ENCODE peak calls at places on chromosomes 3 and 15, in eight cellular contexts. P, G, K, D, L, M, F and Q are unnamed samples.

GRCh38 chr3:16374047-16375019 is 109.3 kb downstream of the OXNAD1 start:
- DNase-seq in G (no peak), D (no peak), M (peak; percentile 36), F (no peak), K (no peak), P (no peak), L (peak; percentile 78), Q (no peak)

GRCh38 chr3:143119974-143120715 is 574 bp downstream of the CHST2 start:
- DNase-seq in M (no peak), L (peak; percentile 74), G (no peak), F (no peak), D (peak; percentile 10), K (peak; percentile 17), P (no peak), Q (peak; percentile 35)

GRCh38 chr15:62591842-62592838 is 427.1 kb upstream of the C2CD4B start:
- DNase-seq in F (no peak), M (no peak), G (no peak), K (no peak), L (no peak), P (no peak), D (peak; percentile 21), Q (no peak)

GRCh38 chr3:9229325-9229724 is 20.1 kb downstream of the SRGAP3 start:
- DNase-seq in L (no peak), K (no peak), F (no peak), P (no peak), M (no peak), D (peak; percentile 37), G (no peak), Q (no peak)

GRCh38 chr15:96333194-96334016 is 2.9 kb downstream of the NR2F2 start:
- DNase-seq in F (no peak), M (no peak), L (no peak), D (peak; percentile 49), P (no peak), K (peak; percentile 20), G (no peak), Q (peak; percentile 53)

GRCh38 chr3:86978111-86978528 is 12.8 kb downstream of the VGLL3 start:
- DNase-seq in D (peak; percentile 55), G (no peak), L (no peak), F (no peak), M (no peak), K (no peak), P (no peak), Q (no peak)

GRCh38 chr3:108406661-108407206 is 103.7 kb downstream of the MYH15 start:
- DNase-seq in P (no peak), M (no peak), K (peak; percentile 60), L (peak; percentile 33), G (no peak), D (peak; percentile 82), F (peak; percentile 52), Q (no peak)

GRCh38 chr3:139204756-139205155 is 139.1 kb upstream of the MRPS22 start:
- DNase-seq in K (no peak), M (no peak), D (peak; percentile 5), P (no peak), G (no peak), F (no peak), L (no peak), Q (no peak)

GRCh38 chr3:172675371-172676193 is 35.3 kb downstream of the NCEH1 start:
- DNase-seq in M (no peak), F (peak; percentile 26), L (no peak), K (no peak), D (peak; percentile 74), P (no peak), G (no peak), Q (no peak)

GRCh38 chr3:109275702-109276293 is 40.5 kb downstream of the DPPA2 start:
- DNase-seq in K (peak; percentile 14), L (no peak), P (peak; percentile 28), G (peak; percentile 50), D (peak; percentile 78), M (no peak), F (peak; percentile 44), Q (peak; percentile 69)

GRCh38 chr3:23594066-23594465 is 211.7 kb upstream of the UBE2E1 start:
- DNase-seq in M (no peak), D (peak; percentile 17), P (no peak), K (no peak), L (no peak), F (no peak), G (no peak), Q (no peak)

GRCh38 chr3:11774296-11774877 is 72.3 kb downstream of the TAMM41 start:
- DNase-seq in L (no peak), G (peak; percentile 39), D (peak; percentile 56), F (peak; percentile 45), K (peak; percentile 45), M (peak; percentile 37), P (peak; percentile 54), Q (peak; percentile 54)

GRCh38 chr3:172046268-172046915 is 7.0 kb downstream of the FNDC3B start:
- DNase-seq in M (no peak), F (no peak), L (no peak), D (no peak), P (no peak), G (no peak), K (no peak), Q (no peak)

GRCh38 chr3:156218353-156218744 is 98.0 kb downstream of the KCNAB1 start:
- DNase-seq in L (no peak), K (no peak), M (no peak), P (no peak), G (no peak), F (no peak), D (no peak), Q (no peak)

GRCh38 chr3:39383190-39383912 is at the start of gene SLC25A38:
- DNase-seq in P (peak; percentile 80), M (peak; percentile 84), F (peak; percentile 83), G (peak; percentile 93), L (peak; percentile 93), D (peak; percentile 91), K (peak; percentile 85), Q (peak; percentile 87)

GRCh38 chr3:12909710-12910109 is 68.3 kb upstream of the RPL32 start:
- DNase-seq in K (no peak), P (no peak), G (no peak), L (no peak), F (no peak), D (no peak), M (no peak), Q (no peak)

GRCh38 chr3:186643493-186643892 is 3.3 kb downstream of the FETUB start:
- DNase-seq in P (no peak), F (no peak), D (no peak), M (no peak), K (no peak), G (no peak), L (no peak), Q (no peak)

GRCh38 chr15:40770147-40770721 is 454 bp downstream of the C15orf62 start:
- DNase-seq in F (no peak), L (no peak), D (no peak), M (no peak), G (no peak), K (peak; percentile 51), P (peak; percentile 59), Q (no peak)
- H3K4me3 ChIP-seq in F (no peak overlapping the region), L (no peak overlapping the region), D (no peak overlapping the region), M (no peak overlapping the region), G (no peak overlapping the region), K (no peak overlapping the region), P (no peak overlapping the region), Q (no peak overlapping the region)

DNA sequence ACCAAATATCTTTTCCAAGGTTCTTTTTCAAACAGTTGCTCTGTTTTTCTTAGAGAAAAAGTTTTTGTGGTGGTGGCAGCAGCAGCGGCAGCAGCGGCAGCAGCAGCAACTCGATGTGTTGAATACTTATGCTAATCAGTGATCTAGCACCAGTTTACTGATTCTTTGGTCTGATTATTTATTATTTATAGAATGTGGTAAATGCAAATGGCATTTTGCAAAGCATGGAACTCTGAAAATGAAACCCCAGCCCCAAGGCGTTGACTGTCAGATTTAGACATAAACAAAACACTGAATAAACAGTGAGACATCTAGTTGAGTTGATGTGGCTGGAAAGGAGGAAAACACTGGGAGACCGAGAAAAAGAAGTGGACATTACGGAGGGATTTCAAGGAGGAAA is 88.7 kb downstream of the GTPBP8 start:
- DNase-seq in M (no peak), K (no peak), F (no peak), D (no peak), G (no peak), P (no peak), L (peak; percentile 12), Q (no peak)
- H3K4me3 ChIP-seq in M (no peak overlapping the region), K (peak overlapping the region; percentile 8), F (no peak overlapping the region), D (no peak overlapping the region), G (peak overlapping the region; percentile 37), P (no peak overlapping the region), L (peak overlapping the region; percentile 29), Q (no peak overlapping the region)

DNA sequence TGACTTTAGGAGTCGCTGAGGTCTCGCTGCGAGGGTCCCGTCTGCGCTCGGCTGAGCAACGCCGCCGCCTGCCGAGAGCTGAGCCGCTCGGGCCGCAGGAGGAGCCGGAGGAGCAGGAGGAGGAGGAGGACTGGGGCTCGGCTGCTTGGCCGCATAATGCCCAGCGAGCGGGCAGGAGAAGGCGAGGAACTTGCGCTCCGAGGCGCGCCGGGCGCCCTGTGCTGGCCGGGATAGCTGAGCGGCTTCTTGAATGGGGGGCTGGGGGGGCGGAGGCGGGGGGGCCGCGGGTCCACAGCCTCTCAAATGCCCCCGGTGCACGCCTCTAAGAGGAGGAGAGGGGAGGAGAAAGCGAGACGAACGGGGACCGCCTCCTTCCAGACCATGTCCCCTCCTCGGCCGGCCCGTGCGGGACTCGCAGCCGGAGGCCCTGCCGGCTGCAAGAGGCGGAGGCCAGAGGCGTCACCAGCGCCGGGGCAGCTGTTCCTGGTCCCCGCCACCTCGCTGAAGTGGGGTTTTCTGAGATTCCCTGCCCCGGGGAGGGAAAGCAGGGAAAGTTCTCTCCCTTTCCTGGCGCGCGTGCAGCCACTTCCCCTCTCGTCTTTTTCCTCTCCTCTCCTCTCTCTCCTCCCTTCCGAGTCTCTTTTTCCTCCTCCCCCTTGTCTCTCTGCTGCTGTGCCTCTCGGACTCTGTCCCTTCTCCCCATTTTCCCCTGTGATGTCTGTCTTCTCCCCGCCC is at the start of gene ADAMTS9:
- DNase-seq in L (no peak), F (no peak), P (peak; percentile 42), K (peak; percentile 57), G (peak; percentile 37), D (peak; percentile 91), M (peak; percentile 74), Q (peak; percentile 59)
- H3K4me3 ChIP-seq in L (no peak within 1 kb of the TSS), F (peak within 1 kb of the TSS; percentile 23), P (peak within 1 kb of the TSS; percentile 67), K (peak within 1 kb of the TSS; percentile 66), G (peak within 1 kb of the TSS; percentile 59), D (peak within 1 kb of the TSS; percentile 64), M (peak within 1 kb of the TSS; percentile 78), Q (peak within 1 kb of the TSS; percentile 64)

DNA sequence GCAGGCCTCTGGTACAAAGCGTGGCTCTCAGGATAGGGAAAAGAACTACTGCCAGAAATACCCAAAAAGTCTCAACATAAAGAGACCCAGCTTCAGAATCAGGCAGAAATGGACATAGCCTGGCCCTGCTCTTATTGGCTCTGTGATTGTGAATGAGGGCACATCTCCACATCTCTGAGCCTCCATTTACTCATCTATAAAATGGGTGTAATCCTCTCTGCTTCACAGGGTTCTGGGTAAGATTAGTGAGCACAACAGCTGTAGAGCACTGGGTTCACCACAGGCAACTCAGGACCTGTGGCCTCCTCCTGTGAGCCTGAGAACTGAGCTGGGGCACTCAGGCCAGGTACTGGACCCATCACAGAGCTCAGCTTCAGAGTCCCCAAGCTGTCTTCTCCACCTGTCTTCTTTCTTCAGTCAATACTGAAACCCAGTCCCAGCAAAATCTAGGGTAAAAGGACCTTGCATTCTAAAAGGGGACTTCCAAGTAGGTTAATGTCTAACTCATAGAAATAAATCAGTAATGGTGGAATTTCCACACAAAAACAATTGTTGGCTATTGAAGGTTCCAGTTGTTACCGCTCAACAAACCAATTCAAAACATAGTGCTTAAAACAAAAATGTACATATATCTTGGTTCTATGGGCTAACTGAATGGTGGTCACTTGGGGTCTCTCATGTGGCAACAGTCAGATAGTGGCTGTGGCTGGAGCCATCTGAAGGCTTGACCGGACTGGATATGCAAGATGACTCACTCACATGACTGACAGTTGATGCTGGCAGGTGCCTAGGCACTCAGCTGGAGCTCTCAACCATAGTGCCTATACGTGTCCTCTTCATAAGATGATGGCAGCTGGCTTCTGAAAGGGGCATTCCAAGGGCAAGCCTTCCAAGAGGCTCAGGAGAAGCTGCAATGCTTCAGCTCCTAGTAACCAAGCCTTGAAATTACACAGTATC is 47.3 kb downstream of the TRIM42 start:
- DNase-seq in F (no peak), D (no peak), G (no peak), P (no peak), K (no peak), M (no peak), L (no peak), Q (no peak)
- H3K4me3 ChIP-seq in F (no peak overlapping the region), D (no peak overlapping the region), G (no peak overlapping the region), P (no peak overlapping the region), K (no peak overlapping the region), M (no peak overlapping the region), L (no peak overlapping the region), Q (no peak overlapping the region)